ENCODE peak calls at places on chromosomes 5 and 9, in eight cellular contexts. One of them, this sample, is unnamed.

GRCh38 chr5:36655171-36655570 is 48.8 kb downstream of the SLC1A3 start:
- DNase-seq in neural crest cell: no peak
- DNase-seq in neural progenitor cell: peak; percentile 37
- DNase-seq in islet precursor cell: no peak
- DNase-seq in lung: peak; percentile 30
- DNase-seq in M059J: peak; percentile 28
- DNase-seq in NCI-H2081: no peak
- DNase-seq in activated T-helper 9 cell treated with anti-CD3 and anti-CD28 coated beads, Interleukin-2, amount 50 U/mL, for 16 hours: no peak
- DNase-seq in this sample: no peak

GRCh38 chr9:107425110-107426025 is 64.2 kb downstream of the KLF4 start:
- DNase-seq in neural crest cell: peak; percentile 78
- DNase-seq in neural progenitor cell: peak; percentile 85
- DNase-seq in islet precursor cell: peak; percentile 82
- DNase-seq in lung: peak; percentile 87
- DNase-seq in M059J: peak; percentile 59
- DNase-seq in NCI-H2081: no peak
- DNase-seq in activated T-helper 9 cell treated with anti-CD3 and anti-CD28 coated beads, Interleukin-2, amount 50 U/mL, for 16 hours: peak; percentile 9
- DNase-seq in this sample: peak; percentile 37

GRCh38 chr5:39503148-39503547 is 78.4 kb upstream of the DAB2 start:
- DNase-seq in neural crest cell: no peak
- DNase-seq in neural progenitor cell: no peak
- DNase-seq in islet precursor cell: no peak
- DNase-seq in lung: peak; percentile 49
- DNase-seq in M059J: no peak
- DNase-seq in NCI-H2081: no peak
- DNase-seq in activated T-helper 9 cell treated with anti-CD3 and anti-CD28 coated beads, Interleukin-2, amount 50 U/mL, for 16 hours: no peak
- DNase-seq in this sample: no peak

GRCh38 chr9:21404146-21404545 is 4.8 kb upstream of the IFNA8 start:
- DNase-seq in neural crest cell: no peak
- DNase-seq in neural progenitor cell: no peak
- DNase-seq in islet precursor cell: no peak
- DNase-seq in lung: no peak
- DNase-seq in M059J: no peak
- DNase-seq in NCI-H2081: no peak
- DNase-seq in activated T-helper 9 cell treated with anti-CD3 and anti-CD28 coated beads, Interleukin-2, amount 50 U/mL, for 16 hours: no peak
- DNase-seq in this sample: no peak

GRCh38 chr9:127903557-127904475 is 4.4 kb upstream of the ST6GALNAC6 start:
- DNase-seq in neural crest cell: peak; percentile 46
- DNase-seq in neural progenitor cell: no peak
- DNase-seq in islet precursor cell: peak; percentile 82
- DNase-seq in lung: peak; percentile 78
- DNase-seq in M059J: no peak
- DNase-seq in NCI-H2081: no peak
- DNase-seq in activated T-helper 9 cell treated with anti-CD3 and anti-CD28 coated beads, Interleukin-2, amount 50 U/mL, for 16 hours: peak; percentile 52
- DNase-seq in this sample: no peak

GRCh38 chr5:150309101-150309897 is 6.6 kb upstream of the ARSI start:
- DNase-seq in neural crest cell: no peak
- DNase-seq in neural progenitor cell: peak; percentile 71
- DNase-seq in islet precursor cell: peak; percentile 86
- DNase-seq in lung: no peak
- DNase-seq in M059J: no peak
- DNase-seq in NCI-H2081: no peak
- DNase-seq in activated T-helper 9 cell treated with anti-CD3 and anti-CD28 coated beads, Interleukin-2, amount 50 U/mL, for 16 hours: no peak
- DNase-seq in this sample: no peak

GRCh38 chr9:33125871-33126822 is 41.0 kb downstream of the B4GALT1 start:
- DNase-seq in neural crest cell: no peak
- DNase-seq in neural progenitor cell: no peak
- DNase-seq in islet precursor cell: no peak
- DNase-seq in lung: no peak
- DNase-seq in M059J: no peak
- DNase-seq in NCI-H2081: no peak
- DNase-seq in activated T-helper 9 cell treated with anti-CD3 and anti-CD28 coated beads, Interleukin-2, amount 50 U/mL, for 16 hours: no peak
- DNase-seq in this sample: no peak

GRCh38 chr9:16100596-16101091 is 547.8 kb downstream of the CCDC171 start:
- DNase-seq in neural crest cell: peak; percentile 45
- DNase-seq in neural progenitor cell: peak; percentile 32
- DNase-seq in islet precursor cell: peak; percentile 78
- DNase-seq in lung: peak; percentile 36
- DNase-seq in M059J: no peak
- DNase-seq in NCI-H2081: no peak
- DNase-seq in activated T-helper 9 cell treated with anti-CD3 and anti-CD28 coated beads, Interleukin-2, amount 50 U/mL, for 16 hours: no peak
- DNase-seq in this sample: no peak

GRCh38 chr5:167934561-167934971 is 356.9 kb upstream of the WWC1 start:
- DNase-seq in neural crest cell: no peak
- DNase-seq in neural progenitor cell: no peak
- DNase-seq in islet precursor cell: peak; percentile 64
- DNase-seq in lung: no peak
- DNase-seq in M059J: peak; percentile 97
- DNase-seq in NCI-H2081: no peak
- DNase-seq in activated T-helper 9 cell treated with anti-CD3 and anti-CD28 coated beads, Interleukin-2, amount 50 U/mL, for 16 hours: no peak
- DNase-seq in this sample: no peak